ENCODE peak calls at places on chromosome 14, in six cellular contexts. H is choroid plexus epithelial cell, G is heart left ventricle, T is body of pancreas, J is adrenal gland, Y is Caco-2. A is an unnamed sample.

GRCh38 chr14:95770777-95771176 is 56.9 kb upstream of the TCL1A start:
- DNase-seq in H (no peak), G (no peak), T (no peak), J (no peak), Y (no peak), A (no peak)

GRCh38 chr14:56217380-56218045 is 99.3 kb downstream of the PELI2 start:
- DNase-seq in H (peak; percentile 8), G (no peak), T (no peak), J (no peak), Y (no peak), A (no peak)

GRCh38 chr14:75430106-75430505 is 2.3 kb downstream of the JDP2 start:
- DNase-seq in H (peak; percentile 82), G (peak; percentile 52), T (no peak), J (no peak), Y (no peak), A (no peak)

GRCh38 chr14:79333198-79333546 is 878.1 kb downstream of the DIO2 start:
- DNase-seq in H (no peak), G (no peak), T (no peak), J (no peak), Y (no peak), A (no peak)

GRCh38 chr14:100400115-100400514 is 77.0 kb downstream of the SLC25A47 start:
- DNase-seq in H (no peak), G (no peak), T (peak; percentile 58), J (no peak), Y (no peak), A (no peak)

GRCh38 chr14:38290601-38291190 is 34.8 kb upstream of the CLEC14A start:
- DNase-seq in H (peak; percentile 97), G (no peak), T (peak; percentile 20), J (no peak), Y (no peak), A (no peak)

GRCh38 chr14:23294346-23294733 is 8.3 kb downstream of the PPP1R3E start:
- DNase-seq in H (no peak), G (no peak), T (no peak), J (no peak), Y (no peak), A (no peak)

GRCh38 chr14:22614240-22614799 is 16.2 kb downstream of the ABHD4 start:
- DNase-seq in H (peak; percentile 98), G (no peak), T (peak; percentile 63), J (peak; percentile 74), Y (peak; percentile 88), A (no peak)

GRCh38 chr14:26984318-26985177 is 386.7 kb upstream of the NOVA1 start:
- DNase-seq in H (peak; percentile 76), G (peak; percentile 52), T (peak; percentile 72), J (peak; percentile 54), Y (peak; percentile 53), A (peak; percentile 25)

GRCh38 chr14:69240527-69241173 is 19.3 kb upstream of the GALNT16 start:
- DNase-seq in H (no peak), G (no peak), T (no peak), J (no peak), Y (no peak), A (no peak)

GRCh38 chr14:80324649-80325048 is 113.3 kb upstream of the DIO2 start:
- DNase-seq in H (no peak), G (no peak), T (no peak), J (no peak), Y (no peak), A (no peak)

GRCh38 chr14:103705158-103705523 is 10.1 kb downstream of the XRCC3 start:
- DNase-seq in H (no peak), G (no peak), T (peak; percentile 59), J (no peak), Y (no peak), A (no peak)

GRCh38 chr14:101109981-101110728 is 206.6 kb upstream of the RTL1 start:
- DNase-seq in H (no peak), G (no peak), T (no peak), J (no peak), Y (no peak), A (peak; percentile 3)

GRCh38 chr14:65424531-65424930 is 12.0 kb downstream of the FUT8 start:
- DNase-seq in H (no peak), G (no peak), T (no peak), J (no peak), Y (no peak), A (no peak)

GRCh38 chr14:35044939-35045797 is 904 bp upstream of the FAM177A1 start:
- DNase-seq in H (peak; percentile 85), G (no peak), T (peak; percentile 11), J (no peak), Y (no peak), A (no peak)

GRCh38 chr14:32809255-32809654 is 129.4 kb upstream of the NPAS3 start:
- DNase-seq in H (no peak), G (no peak), T (no peak), J (no peak), Y (no peak), A (peak; percentile 7)

GRCh38 chr14:20436363-20436755 is 393 bp upstream of the KLHL33 start:
- DNase-seq in H (peak; percentile 85), G (no peak), T (no peak), J (no peak), Y (no peak), A (no peak)

GRCh38 chr14:35814371-35815005 is 5.4 kb upstream of the RALGAPA1 start:
- DNase-seq in H (peak; percentile 65), G (peak; percentile 48), T (peak; percentile 59), J (peak; percentile 52), Y (peak; percentile 77), A (no peak)

GRCh38 chr14:81234268-81234667 is 13.5 kb upstream of the GTF2A1 start:
- DNase-seq in H (peak; percentile 50), G (no peak), T (no peak), J (no peak), Y (no peak), A (no peak)

GRCh38 chr14:61034416-61035100 is 53.5 kb downstream of the SLC38A6 start:
- DNase-seq in H (peak; percentile 4), G (no peak), T (no peak), J (no peak), Y (no peak), A (no peak)

GRCh38 chr14:95068091-95068490 is 89.2 kb downstream of the DICER1 start:
- DNase-seq in H (no peak), G (no peak), T (no peak), J (no peak), Y (no peak), A (no peak)

GRCh38 chr14:20409226-20409625 is 4.1 kb downstream of the TEP1 start:
- DNase-seq in H (peak; percentile 6), G (no peak), T (no peak), J (no peak), Y (no peak), A (no peak)

GRCh38 chr14:52706724-52707706 is at the start of gene PSMC6:
- DNase-seq in H (peak; percentile 93), G (peak; percentile 97), T (peak; percentile 95), J (peak; percentile 95), Y (peak; percentile 94), A (peak; percentile 70)

GRCh38 chr14:50669441-50669986 is 1.4 kb upstream of the SAV1 start:
- DNase-seq in H (no peak), G (no peak), T (no peak), J (no peak), Y (no peak), A (no peak)
- H3K4me3 ChIP-seq in H (no peak overlapping the region), G (no peak overlapping the region), T (no peak overlapping the region), J (no peak overlapping the region), Y (no peak overlapping the region), A (no peak overlapping the region)

DNA sequence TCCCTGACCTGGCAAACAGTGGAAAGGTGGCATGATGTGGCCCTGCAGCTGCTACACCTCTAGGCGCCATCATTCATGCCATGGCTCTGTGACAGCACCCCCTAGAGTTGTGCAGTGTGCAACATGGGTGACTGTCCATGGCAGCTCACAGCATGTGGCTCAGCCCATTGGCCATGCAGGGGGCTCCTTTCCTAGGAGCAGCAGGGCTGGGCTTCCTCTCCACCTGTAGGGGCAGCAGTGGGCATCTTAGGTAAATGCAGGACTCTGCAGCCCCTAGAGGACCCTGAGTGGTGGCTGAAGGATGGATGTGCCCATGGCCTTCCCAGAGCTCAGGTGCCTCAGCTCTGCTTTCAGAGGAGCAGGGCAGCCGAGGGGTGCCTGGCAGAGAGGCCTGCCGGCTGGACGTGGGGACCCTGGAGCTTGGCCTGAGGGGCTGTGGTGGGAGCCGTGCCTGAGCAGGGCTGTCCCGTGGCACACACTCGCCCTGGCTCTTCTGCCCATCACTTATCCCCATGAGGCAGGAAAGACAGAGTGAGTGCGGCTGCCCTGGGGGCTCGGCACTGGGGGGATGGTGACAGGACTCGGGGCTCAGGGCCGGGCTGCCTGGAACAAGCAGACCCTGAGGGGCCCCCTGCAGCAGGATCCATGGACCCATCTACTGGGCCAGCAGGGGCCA is 7.4 kb downstream of the ADSS1 start:
- DNase-seq in H (no peak), G (no peak), T (no peak), J (no peak), Y (peak; percentile 68), A (no peak)
- TF ChIP-seq CTCF in H (peak; percentile 56), G (no peak), T (no peak), J (peak; percentile 6), Y (peak; percentile 62), A (peak; percentile 13)

DNA sequence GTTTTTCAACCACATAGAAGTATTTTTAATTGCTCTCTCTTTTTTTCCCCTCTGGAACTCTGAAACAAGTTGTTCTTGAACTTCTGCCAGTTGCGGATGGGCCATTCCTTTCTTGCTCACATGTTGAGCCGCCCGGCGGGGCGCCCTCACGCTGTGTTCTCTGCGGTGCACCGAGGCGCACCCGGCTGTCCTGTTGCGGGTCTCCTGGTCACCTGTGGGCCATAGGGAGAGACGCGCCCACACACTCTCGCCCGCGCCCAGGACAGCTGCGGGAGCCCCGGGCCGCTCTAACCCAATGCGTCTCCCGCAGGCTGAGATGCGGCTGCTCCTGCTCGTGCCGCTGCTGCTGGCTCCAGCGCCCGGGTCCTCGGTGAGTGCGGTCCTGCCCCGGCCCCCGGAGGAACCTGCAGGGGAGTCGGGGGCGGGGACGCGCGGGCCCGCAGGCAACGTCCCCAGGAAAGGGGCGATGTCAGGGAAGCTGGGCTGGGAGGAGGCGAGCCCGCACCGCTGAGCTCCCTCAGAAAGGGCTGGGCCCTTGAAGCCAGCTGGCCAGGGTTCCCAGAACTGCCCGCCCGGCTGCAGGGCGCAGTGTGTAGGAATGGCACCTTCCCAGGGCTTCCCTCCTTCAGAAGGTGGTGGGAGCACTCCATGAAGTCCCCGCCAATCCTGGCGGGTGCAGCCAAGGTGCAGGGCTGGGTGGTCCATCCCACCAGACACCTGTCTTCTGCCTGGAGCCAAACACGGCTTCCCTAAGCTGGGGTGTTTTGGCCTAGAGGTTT is 2.3 kb downstream of the PAPLN start:
- DNase-seq in H (peak; percentile 92), G (peak; percentile 66), T (peak; percentile 37), J (peak; percentile 40), Y (no peak), A (peak; percentile 10)
- H3K4me3 ChIP-seq in H (peak overlapping the region; percentile 83), G (peak overlapping the region; percentile 39), T (peak overlapping the region; percentile 8), J (peak overlapping the region; percentile 48), Y (no peak overlapping the region), A (no peak overlapping the region)

DNA sequence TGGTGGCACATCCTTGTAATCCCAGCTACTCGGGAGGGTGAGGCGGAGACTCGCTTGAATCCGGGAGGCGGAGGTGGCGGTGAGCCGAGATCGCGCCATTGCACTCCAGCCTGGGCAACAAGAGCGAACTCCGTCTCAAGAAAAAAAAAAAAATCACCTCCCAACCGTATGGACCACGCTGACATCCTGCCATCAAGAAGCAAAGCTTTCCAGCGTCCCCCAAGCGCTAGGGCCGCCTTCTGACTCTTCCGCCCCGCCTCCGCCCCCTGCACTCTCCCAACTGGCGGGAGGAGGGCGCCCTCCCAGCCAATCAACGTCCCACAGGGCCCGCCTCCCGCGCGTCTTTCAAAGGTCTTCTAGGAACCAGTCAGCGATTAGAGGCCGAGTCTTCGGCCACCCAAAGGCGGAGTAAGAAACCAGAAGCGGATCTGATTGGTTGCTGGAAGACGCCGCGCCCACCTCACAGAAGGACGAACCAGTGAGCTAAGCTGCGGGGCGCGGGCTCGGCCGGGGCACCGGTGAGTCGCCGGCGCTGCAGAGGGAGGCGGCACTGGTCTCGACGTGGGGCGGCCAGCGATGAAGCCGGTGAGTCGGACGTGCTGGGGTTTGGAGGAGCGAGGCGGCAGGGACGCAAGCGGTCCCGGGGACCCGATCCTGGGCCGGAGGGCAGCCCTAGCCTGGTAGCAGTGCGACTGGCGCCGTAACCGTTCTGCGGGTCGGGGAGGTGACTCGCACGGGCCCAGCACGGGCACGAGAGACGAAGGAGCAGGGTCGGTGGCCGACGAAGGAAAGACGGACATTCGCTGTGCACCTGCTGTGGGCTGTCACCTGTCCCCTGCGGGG is at the start of gene CDKN3:
- DNase-seq in H (peak; percentile 99), G (peak; percentile 99), T (peak; percentile 99), J (peak; percentile 99), Y (peak; percentile 98), A (peak; percentile 98)
- TF ChIP-seq CTCF in H (peak; percentile 44), G (peak; percentile 66), T (peak; percentile 37), J (peak; percentile 46), Y (peak; percentile 45), A (peak; percentile 37)

A was measured in LNCaP clone FGC.